ENCODE peak calls at places on chromosome 2, in seven cellular contexts. One of them, this sample, is unnamed.

GRCh38 chr2:238505119-238505891 is 78.6 kb downstream of the ASB1 start:
- DNase-seq in GM12865: no peak
- DNase-seq in SJSA1: no peak
- DNase-seq in stimulated activated CD8-positive, alpha-beta memory T cell treated with anti-CD3 and anti-CD28 coated beads, Interleukin-4, amount 100 ng/mL, for 4 hours: no peak
- DNase-seq in left colon: no peak
- DNase-seq in Karpas-422: no peak
- DNase-seq in psoas muscle: no peak
- DNase-seq in this sample: no peak

GRCh38 chr2:216031960-216032689 is 18.8 kb upstream of the MREG start:
- DNase-seq in stimulated activated CD8-positive, alpha-beta memory T cell treated with anti-CD3 and anti-CD28 coated beads, Interleukin-4, amount 100 ng/mL, for 4 hours: no peak
- DNase-seq in SJSA1: no peak
- DNase-seq in psoas muscle: no peak
- DNase-seq in left colon: no peak
- DNase-seq in GM12865: peak
- DNase-seq in Karpas-422: no peak
- DNase-seq in this sample: no peak

GRCh38 chr2:45115181-45115580 is 105.9 kb upstream of the SIX2 start:
- DNase-seq in stimulated activated CD8-positive, alpha-beta memory T cell treated with anti-CD3 and anti-CD28 coated beads, Interleukin-4, amount 100 ng/mL, for 4 hours: no peak
- DNase-seq in left colon: no peak
- DNase-seq in SJSA1: no peak
- DNase-seq in GM12865: no peak
- DNase-seq in Karpas-422: no peak
- DNase-seq in psoas muscle: no peak
- DNase-seq in this sample: no peak

GRCh38 chr2:119960821-119961220 is 52.1 kb upstream of the EPB41L5 start:
- DNase-seq in psoas muscle: no peak
- DNase-seq in left colon: no peak
- DNase-seq in Karpas-422: no peak
- DNase-seq in stimulated activated CD8-positive, alpha-beta memory T cell treated with anti-CD3 and anti-CD28 coated beads, Interleukin-4, amount 100 ng/mL, for 4 hours: no peak
- DNase-seq in SJSA1: no peak
- DNase-seq in GM12865: no peak
- DNase-seq in this sample: no peak

GRCh38 chr2:97745474-97746172 is 32.2 kb downstream of the ZAP70 start:
- DNase-seq in Karpas-422: peak
- DNase-seq in psoas muscle: no peak
- DNase-seq in stimulated activated CD8-positive, alpha-beta memory T cell treated with anti-CD3 and anti-CD28 coated beads, Interleukin-4, amount 100 ng/mL, for 4 hours: no peak
- DNase-seq in GM12865: peak
- DNase-seq in SJSA1: no peak
- DNase-seq in left colon: peak
- DNase-seq in this sample: no peak

GRCh38 chr2:128644745-128645256 is 326.1 kb upstream of the HS6ST1 start:
- DNase-seq in SJSA1: peak
- DNase-seq in stimulated activated CD8-positive, alpha-beta memory T cell treated with anti-CD3 and anti-CD28 coated beads, Interleukin-4, amount 100 ng/mL, for 4 hours: no peak
- DNase-seq in psoas muscle: no peak
- DNase-seq in Karpas-422: no peak
- DNase-seq in GM12865: no peak
- DNase-seq in left colon: no peak
- DNase-seq in this sample: no peak

GRCh38 chr2:48016620-48017019 is 110.3 kb upstream of the FBXO11 start:
- DNase-seq in stimulated activated CD8-positive, alpha-beta memory T cell treated with anti-CD3 and anti-CD28 coated beads, Interleukin-4, amount 100 ng/mL, for 4 hours: no peak
- DNase-seq in GM12865: peak
- DNase-seq in left colon: no peak
- DNase-seq in Karpas-422: peak
- DNase-seq in SJSA1: no peak
- DNase-seq in psoas muscle: no peak
- DNase-seq in this sample: no peak

GRCh38 chr2:240429341-240429871 is 6.1 kb upstream of the GPC1 start:
- DNase-seq in left colon: no peak
- DNase-seq in Karpas-422: no peak
- DNase-seq in stimulated activated CD8-positive, alpha-beta memory T cell treated with anti-CD3 and anti-CD28 coated beads, Interleukin-4, amount 100 ng/mL, for 4 hours: no peak
- DNase-seq in psoas muscle: no peak
- DNase-seq in GM12865: no peak
- DNase-seq in SJSA1: no peak
- DNase-seq in this sample: no peak